ENCODE peak calls at places on chromosomes 5 and 9, in eight cellular contexts. One of them, this sample, is unnamed.

GRCh38 chr5:56264417-56265025 is 31.4 kb upstream of the ANKRD55 start:
- DNase-seq in kidney: no peak
- DNase-seq in fibroblast of lung: peak; percentile 46
- DNase-seq in SJCRH30: peak; percentile 46
- DNase-seq in mammary epithelial cell: peak; percentile 45
- DNase-seq in endodermal cell: peak; percentile 89
- DNase-seq in lower lobe of right lung: no peak
- DNase-seq in breast epithelium: no peak
- DNase-seq in this sample: peak; percentile 17

GRCh38 chr9:127976943-127977871 is 3.6 kb downstream of the EEIG1 start:
- DNase-seq in kidney: no peak
- DNase-seq in fibroblast of lung: no peak
- DNase-seq in SJCRH30: no peak
- DNase-seq in mammary epithelial cell: no peak
- DNase-seq in endodermal cell: peak; percentile 37
- DNase-seq in lower lobe of right lung: no peak
- DNase-seq in breast epithelium: no peak
- DNase-seq in this sample: no peak

GRCh38 chr5:117615226-117615625 is 1040.6 kb upstream of the SEMA6A start:
- DNase-seq in kidney: no peak
- DNase-seq in fibroblast of lung: no peak
- DNase-seq in SJCRH30: no peak
- DNase-seq in mammary epithelial cell: no peak
- DNase-seq in endodermal cell: no peak
- DNase-seq in lower lobe of right lung: no peak
- DNase-seq in breast epithelium: no peak
- DNase-seq in this sample: no peak

GRCh38 chr9:20200900-20201495 is 412.2 kb upstream of the SLC24A2 start:
- DNase-seq in kidney: no peak
- DNase-seq in fibroblast of lung: no peak
- DNase-seq in SJCRH30: peak; percentile 34
- DNase-seq in mammary epithelial cell: no peak
- DNase-seq in endodermal cell: no peak
- DNase-seq in lower lobe of right lung: no peak
- DNase-seq in breast epithelium: no peak
- DNase-seq in this sample: no peak

GRCh38 chr9:128840524-128840923 is 10.9 kb upstream of the SPOUT1 start:
- DNase-seq in kidney: no peak
- DNase-seq in fibroblast of lung: no peak
- DNase-seq in SJCRH30: no peak
- DNase-seq in mammary epithelial cell: no peak
- DNase-seq in endodermal cell: no peak
- DNase-seq in lower lobe of right lung: no peak
- DNase-seq in breast epithelium: no peak
- DNase-seq in this sample: no peak

GRCh38 chr5:170307575-170308465 is 10.2 kb upstream of the LCP2 start:
- DNase-seq in kidney: peak; percentile 80
- DNase-seq in fibroblast of lung: peak; percentile 83
- DNase-seq in SJCRH30: no peak
- DNase-seq in mammary epithelial cell: peak; percentile 92
- DNase-seq in endodermal cell: no peak
- DNase-seq in lower lobe of right lung: peak; percentile 78
- DNase-seq in breast epithelium: no peak
- DNase-seq in this sample: no peak

GRCh38 chr5:140869555-140869886 is 764 bp downstream of the PCDHA11 start:
- DNase-seq in kidney: no peak
- DNase-seq in fibroblast of lung: no peak
- DNase-seq in SJCRH30: no peak
- DNase-seq in mammary epithelial cell: no peak
- DNase-seq in endodermal cell: no peak
- DNase-seq in lower lobe of right lung: no peak
- DNase-seq in breast epithelium: no peak
- DNase-seq in this sample: no peak

GRCh38 chr5:6404129-6404528 is 25.8 kb upstream of the MED10 start:
- DNase-seq in kidney: no peak
- DNase-seq in fibroblast of lung: no peak
- DNase-seq in SJCRH30: no peak
- DNase-seq in mammary epithelial cell: peak; percentile 23
- DNase-seq in endodermal cell: no peak
- DNase-seq in lower lobe of right lung: no peak
- DNase-seq in breast epithelium: no peak
- DNase-seq in this sample: no peak

GRCh38 chr5:176692835-176693476 is 45.7 kb downstream of the TSPAN17 start:
- DNase-seq in kidney: peak; percentile 32
- DNase-seq in fibroblast of lung: no peak
- DNase-seq in SJCRH30: no peak
- DNase-seq in mammary epithelial cell: no peak
- DNase-seq in endodermal cell: no peak
- DNase-seq in lower lobe of right lung: no peak
- DNase-seq in breast epithelium: no peak
- DNase-seq in this sample: no peak

GRCh38 chr5:150376799-150377771 is 19.6 kb downstream of the TCOF1 start:
- DNase-seq in kidney: no peak
- DNase-seq in fibroblast of lung: peak; percentile 37
- DNase-seq in SJCRH30: no peak
- DNase-seq in mammary epithelial cell: no peak
- DNase-seq in endodermal cell: no peak
- DNase-seq in lower lobe of right lung: no peak
- DNase-seq in breast epithelium: no peak
- DNase-seq in this sample: no peak

GRCh38 chr9:124505006-124505900 is 1.9 kb downstream of the NR5A1 start:
- DNase-seq in kidney: peak; percentile 71
- DNase-seq in fibroblast of lung: no peak
- DNase-seq in SJCRH30: no peak
- DNase-seq in mammary epithelial cell: no peak
- DNase-seq in endodermal cell: peak; percentile 78
- DNase-seq in lower lobe of right lung: peak; percentile 38
- DNase-seq in breast epithelium: no peak
- DNase-seq in this sample: no peak

GRCh38 chr5:133110709-133111108 is 58.9 kb downstream of the HSPA4 start:
- DNase-seq in kidney: no peak
- DNase-seq in fibroblast of lung: no peak
- DNase-seq in SJCRH30: no peak
- DNase-seq in mammary epithelial cell: no peak
- DNase-seq in endodermal cell: no peak
- DNase-seq in lower lobe of right lung: no peak
- DNase-seq in breast epithelium: no peak
- DNase-seq in this sample: no peak

GRCh38 chr9:86449246-86449645 is 95.0 kb upstream of the TUT7 start:
- DNase-seq in kidney: no peak
- DNase-seq in fibroblast of lung: no peak
- DNase-seq in SJCRH30: no peak
- DNase-seq in mammary epithelial cell: no peak
- DNase-seq in endodermal cell: no peak
- DNase-seq in lower lobe of right lung: no peak
- DNase-seq in breast epithelium: no peak
- DNase-seq in this sample: no peak

GRCh38 chr9:91795500-91796241 is 154.4 kb downstream of the ROR2 start:
- DNase-seq in kidney: no peak
- DNase-seq in fibroblast of lung: peak; percentile 56
- DNase-seq in SJCRH30: no peak
- DNase-seq in mammary epithelial cell: peak; percentile 63
- DNase-seq in endodermal cell: peak; percentile 42
- DNase-seq in lower lobe of right lung: no peak
- DNase-seq in breast epithelium: peak; percentile 45
- DNase-seq in this sample: no peak

GRCh38 chr5:58317808-58318207 is 142.1 kb downstream of the PLK2 start:
- DNase-seq in kidney: no peak
- DNase-seq in fibroblast of lung: no peak
- DNase-seq in SJCRH30: no peak
- DNase-seq in mammary epithelial cell: no peak
- DNase-seq in endodermal cell: no peak
- DNase-seq in lower lobe of right lung: no peak
- DNase-seq in breast epithelium: no peak
- DNase-seq in this sample: no peak

GRCh38 chr5:82100303-82101077 is 128.7 kb downstream of the ATG10 start:
- DNase-seq in kidney: no peak
- DNase-seq in fibroblast of lung: no peak
- DNase-seq in SJCRH30: no peak
- DNase-seq in mammary epithelial cell: peak; percentile 37
- DNase-seq in endodermal cell: peak; percentile 52
- DNase-seq in lower lobe of right lung: no peak
- DNase-seq in breast epithelium: no peak
- DNase-seq in this sample: no peak

GRCh38 chr9:134868751-134869553 is 11.7 kb upstream of the FCN2 start:
- DNase-seq in kidney: no peak
- DNase-seq in fibroblast of lung: no peak
- DNase-seq in SJCRH30: peak; percentile 13
- DNase-seq in mammary epithelial cell: no peak
- DNase-seq in endodermal cell: no peak
- DNase-seq in lower lobe of right lung: no peak
- DNase-seq in breast epithelium: peak; percentile 45
- DNase-seq in this sample: no peak

GRCh38 chr5:79932510-79933504 is 58.3 kb downstream of the MTX3 start:
- DNase-seq in kidney: no peak
- DNase-seq in fibroblast of lung: no peak
- DNase-seq in SJCRH30: no peak
- DNase-seq in mammary epithelial cell: peak; percentile 17
- DNase-seq in endodermal cell: no peak
- DNase-seq in lower lobe of right lung: no peak
- DNase-seq in breast epithelium: no peak
- DNase-seq in this sample: no peak

GRCh38 chr5:79934681-79935080 is 56.4 kb downstream of the MTX3 start:
- DNase-seq in kidney: no peak
- DNase-seq in fibroblast of lung: no peak
- DNase-seq in SJCRH30: no peak
- DNase-seq in mammary epithelial cell: peak; percentile 52
- DNase-seq in endodermal cell: no peak
- DNase-seq in lower lobe of right lung: no peak
- DNase-seq in breast epithelium: no peak
- DNase-seq in this sample: no peak

GRCh38 chr5:79938468-79938867 is 52.6 kb downstream of the MTX3 start:
- DNase-seq in kidney: no peak
- DNase-seq in fibroblast of lung: no peak
- DNase-seq in SJCRH30: no peak
- DNase-seq in mammary epithelial cell: peak; percentile 97
- DNase-seq in endodermal cell: peak; percentile 49
- DNase-seq in lower lobe of right lung: no peak
- DNase-seq in breast epithelium: no peak
- DNase-seq in this sample: no peak

GRCh38 chr5:79935992-79936643 is 54.9 kb downstream of the MTX3 start:
- DNase-seq in kidney: no peak
- DNase-seq in fibroblast of lung: peak; percentile 74
- DNase-seq in SJCRH30: no peak
- DNase-seq in mammary epithelial cell: no peak
- DNase-seq in endodermal cell: no peak
- DNase-seq in lower lobe of right lung: no peak
- DNase-seq in breast epithelium: no peak
- DNase-seq in this sample: no peak

GRCh38 chr5:79936644-79937216 is 54.3 kb downstream of the MTX3 start:
- DNase-seq in kidney: no peak
- DNase-seq in fibroblast of lung: peak; percentile 22
- DNase-seq in SJCRH30: no peak
- DNase-seq in mammary epithelial cell: peak; percentile 62
- DNase-seq in endodermal cell: no peak
- DNase-seq in lower lobe of right lung: no peak
- DNase-seq in breast epithelium: no peak
- DNase-seq in this sample: no peak
- H3K27ac ChIP-seq in kidney: no peak overlapping the region
- H3K27ac ChIP-seq in fibroblast of lung: no peak overlapping the region
- H3K27ac ChIP-seq in SJCRH30: no peak overlapping the region
- H3K27ac ChIP-seq in mammary epithelial cell: no peak overlapping the region
- H3K27ac ChIP-seq in endodermal cell: no peak overlapping the region
- H3K27ac ChIP-seq in lower lobe of right lung: no peak overlapping the region
- H3K27ac ChIP-seq in breast epithelium: no peak overlapping the region
- H3K27ac ChIP-seq in this sample: no peak overlapping the region

DNA sequence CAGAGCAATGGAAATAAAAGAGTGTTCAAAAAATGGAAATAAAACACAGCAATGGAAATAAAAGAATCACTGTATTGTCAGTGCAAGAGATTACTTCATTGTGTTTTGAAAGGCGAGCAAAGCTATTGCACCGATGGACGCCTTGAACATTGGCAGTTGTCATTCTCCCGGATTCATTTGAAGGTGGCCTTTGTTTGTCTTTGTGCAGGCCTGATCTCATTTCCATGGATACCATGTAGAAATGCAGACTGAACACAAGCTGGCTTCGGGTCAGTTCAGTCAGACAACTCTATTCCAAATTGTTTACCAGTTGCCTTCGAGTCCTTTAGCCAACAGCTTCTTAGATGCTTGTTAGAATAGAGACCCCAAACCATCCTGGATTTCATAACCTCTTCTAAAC is 8.3 kb downstream of the ITGA2 start:
- DNase-seq in kidney: no peak
- DNase-seq in fibroblast of lung: no peak
- DNase-seq in SJCRH30: no peak
- DNase-seq in mammary epithelial cell: no peak
- DNase-seq in endodermal cell: no peak
- DNase-seq in lower lobe of right lung: no peak
- DNase-seq in breast epithelium: no peak
- DNase-seq in this sample: no peak
- H3K4me1 ChIP-seq in kidney: peaks cover 4% of the 10 kb centered on the region
- H3K4me1 ChIP-seq in fibroblast of lung: peaks cover 6% of the 10 kb centered on the region
- H3K4me1 ChIP-seq in SJCRH30: no peaks in the 10 kb centered on the region
- H3K4me1 ChIP-seq in mammary epithelial cell: peaks cover 56% of the 10 kb centered on the region
- H3K4me1 ChIP-seq in endodermal cell: no peaks in the 10 kb centered on the region
- H3K4me1 ChIP-seq in lower lobe of right lung: no peaks in the 10 kb centered on the region
- H3K4me1 ChIP-seq in breast epithelium: no peaks in the 10 kb centered on the region
- H3K4me1 ChIP-seq in this sample: no peaks in the 10 kb centered on the region

GRCh38 chr5:1088031-1088430 is 23.8 kb downstream of the SLC12A7 start:
- DNase-seq in kidney: no peak
- DNase-seq in fibroblast of lung: no peak
- DNase-seq in SJCRH30: no peak
- DNase-seq in mammary epithelial cell: no peak
- DNase-seq in endodermal cell: no peak
- DNase-seq in lower lobe of right lung: no peak
- DNase-seq in breast epithelium: no peak
- DNase-seq in this sample: no peak
- H3K36me3 ChIP-seq in kidney: peaks cover 46% of the 10 kb centered on the region
- H3K36me3 ChIP-seq in fibroblast of lung: peaks cover 2% of the 10 kb centered on the region
- H3K36me3 ChIP-seq in SJCRH30: no peaks in the 10 kb centered on the region
- H3K36me3 ChIP-seq in mammary epithelial cell: peaks cover 2% of the 10 kb centered on the region
- H3K36me3 ChIP-seq in endodermal cell: peaks cover 12% of the 10 kb centered on the region
- H3K36me3 ChIP-seq in lower lobe of right lung: peaks cover 93% of the 10 kb centered on the region
- H3K36me3 ChIP-seq in breast epithelium: peaks cover 13% of the 10 kb centered on the region
- H3K36me3 ChIP-seq in this sample: no peaks in the 10 kb centered on the region

DNA sequence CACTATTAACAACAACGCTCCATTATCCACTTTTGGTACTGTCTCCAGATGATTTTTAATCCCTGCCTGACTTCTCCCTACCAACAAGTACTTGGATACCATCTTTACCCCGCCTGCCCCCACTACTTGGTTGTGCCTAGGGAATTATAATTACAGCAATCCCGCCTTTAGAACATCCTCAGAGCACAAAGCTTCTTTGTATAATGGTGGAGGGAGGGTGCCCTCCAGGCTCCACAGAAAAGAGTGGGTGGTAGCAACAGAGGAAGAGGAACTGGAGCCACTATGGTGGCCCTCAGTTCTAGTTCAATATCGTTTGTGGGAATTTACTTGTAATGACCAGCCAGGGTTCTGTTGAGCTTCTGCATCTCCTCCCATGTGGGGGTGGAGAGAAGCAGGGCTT is 79.0 kb upstream of the RNF38 start:
- DNase-seq in kidney: no peak
- DNase-seq in fibroblast of lung: no peak
- DNase-seq in SJCRH30: no peak
- DNase-seq in mammary epithelial cell: no peak
- DNase-seq in endodermal cell: no peak
- DNase-seq in lower lobe of right lung: no peak
- DNase-seq in breast epithelium: no peak
- DNase-seq in this sample: no peak
- H3K27ac ChIP-seq in kidney: no peak overlapping the region
- H3K27ac ChIP-seq in fibroblast of lung: no peak overlapping the region
- H3K27ac ChIP-seq in SJCRH30: no peak overlapping the region
- H3K27ac ChIP-seq in mammary epithelial cell: no peak overlapping the region
- H3K27ac ChIP-seq in endodermal cell: no peak overlapping the region
- H3K27ac ChIP-seq in lower lobe of right lung: no peak overlapping the region
- H3K27ac ChIP-seq in breast epithelium: no peak overlapping the region
- H3K27ac ChIP-seq in this sample: no peak overlapping the region

GRCh38 chr9:114784721-114785253 is 21.1 kb downstream of the TNFSF15 start:
- DNase-seq in kidney: no peak
- DNase-seq in fibroblast of lung: no peak
- DNase-seq in SJCRH30: no peak
- DNase-seq in mammary epithelial cell: no peak
- DNase-seq in endodermal cell: no peak
- DNase-seq in lower lobe of right lung: no peak
- DNase-seq in breast epithelium: no peak
- DNase-seq in this sample: no peak
- H3K4me1 ChIP-seq in kidney: peaks cover 2% of the 10 kb centered on the region
- H3K4me1 ChIP-seq in fibroblast of lung: no peaks in the 10 kb centered on the region
- H3K4me1 ChIP-seq in SJCRH30: peaks cover 5% of the 10 kb centered on the region
- H3K4me1 ChIP-seq in mammary epithelial cell: peaks cover 20% of the 10 kb centered on the region
- H3K4me1 ChIP-seq in endodermal cell: peaks cover 4% of the 10 kb centered on the region
- H3K4me1 ChIP-seq in lower lobe of right lung: no peaks in the 10 kb centered on the region
- H3K4me1 ChIP-seq in breast epithelium: no peaks in the 10 kb centered on the region
- H3K4me1 ChIP-seq in this sample: no peaks in the 10 kb centered on the region